ENCODE peak calls at places on chromosome 13, in four cellular contexts. A is HCT116, Q is HepG2, U is K562. W is an unnamed sample.

GRCh38 chr13:78241278-78241919 is 322.8 kb upstream of the EDNRB start:
- DNase-seq in A (no peak), Q (peak), U (peak), W (peak)

GRCh38 chr13:49304763-49305695 is 57.3 kb downstream of the CDADC1 start:
- DNase-seq in A (no peak), Q (no peak), U (no peak), W (no peak)

GRCh38 chr13:93060144-93060543 is 166.5 kb upstream of the GPC6 start:
- DNase-seq in A (no peak), Q (no peak), U (no peak), W (no peak)

GRCh38 chr13:22187329-22187728 is 516.5 kb downstream of the FGF9 start:
- DNase-seq in A (no peak), Q (no peak), U (no peak), W (no peak)

GRCh38 chr13:27980280-27980998 is 8.1 kb downstream of the URAD start:
- DNase-seq in A (no peak), Q (no peak), U (no peak), W (no peak)

GRCh38 chr13:101520672-101521071 is 68.2 kb downstream of the ITGBL1 start:
- DNase-seq in A (no peak), Q (no peak), U (no peak), W (no peak)

GRCh38 chr13:107977175-107977574 is 238.2 kb downstream of the LIG4 start:
- DNase-seq in A (no peak), Q (no peak), U (no peak), W (no peak)

GRCh38 chr13:111259058-111259457 is 61.4 kb upstream of the TEX29 start:
- DNase-seq in A (no peak), Q (no peak), U (no peak), W (no peak)

GRCh38 chr13:29909975-29910674 is 59.7 kb upstream of the UBL3 start:
- DNase-seq in A (no peak), Q (no peak), U (no peak), W (no peak)

GRCh38 chr13:38376551-38376950 is 26.9 kb downstream of the UFM1 start:
- DNase-seq in A (no peak), Q (no peak), U (no peak), W (no peak)

GRCh38 chr13:25742220-25742619 is 309.6 kb downstream of the SHISA2 start:
- DNase-seq in A (no peak), Q (no peak), U (no peak), W (no peak)

GRCh38 chr13:48094404-48094780 is 512 bp downstream of the MED4 start:
- DNase-seq in A (no peak), Q (no peak), U (no peak), W (no peak)

GRCh38 chr13:23790591-23791170 is 98.5 kb downstream of the MIPEP start:
- DNase-seq in A (no peak), Q (no peak), U (no peak), W (no peak)

GRCh38 chr13:111947876-111948275 is 119.1 kb upstream of the SOX1 start:
- DNase-seq in A (no peak), Q (no peak), U (no peak), W (no peak)

GRCh38 chr13:69107436-69107835 is 1000.2 kb upstream of the ATXN8OS start:
- DNase-seq in A (no peak), Q (no peak), U (no peak), W (no peak)

GRCh38 chr13:59398127-59398526 is 765.6 kb downstream of the DIAPH3 start:
- DNase-seq in A (no peak), Q (no peak), U (no peak), W (no peak)

GRCh38 chr13:112859817-112860190 is 109.2 kb upstream of the MCF2L start:
- DNase-seq in A (no peak), Q (no peak), U (no peak), W (no peak)

GRCh38 chr13:46864941-46865340 is 31.9 kb downstream of the HTR2A start:
- DNase-seq in A (no peak), Q (no peak), U (no peak), W (no peak)

GRCh38 chr13:89163081-89163480 is 1491.9 kb downstream of the SLITRK5 start:
- DNase-seq in A (no peak), Q (no peak), U (no peak), W (no peak)

GRCh38 chr13:65656740-65657329 is 1573.3 kb downstream of the PCDH9 start:
- DNase-seq in A (no peak), Q (no peak), U (no peak), W (no peak)

GRCh38 chr13:36030670-36031331 is 100.4 kb downstream of the DCLK1 start:
- DNase-seq in A (no peak), Q (no peak), U (no peak), W (no peak)

GRCh38 chr13:29520671-29521070 is 74.8 kb downstream of the SLC7A1 start:
- DNase-seq in A (no peak), Q (no peak), U (no peak), W (no peak)

GRCh38 chr13:51330741-51331140 is 8.8 kb upstream of the SERPINE3 start:
- DNase-seq in A (no peak), Q (no peak), U (no peak), W (no peak)

GRCh38 chr13:101785858-101786257 is 333.4 kb downstream of the ITGBL1 start:
- DNase-seq in A (peak), Q (peak), U (no peak), W (peak)

GRCh38 chr13:84192125-84192524 is 309.9 kb upstream of the SLITRK1 start:
- DNase-seq in A (no peak), Q (no peak), U (no peak), W (no peak)

GRCh38 chr13:94959616-94960015 is 247.3 kb upstream of the SOX21 start:
- DNase-seq in A (no peak), Q (no peak), U (no peak), W (no peak)

GRCh38 chr13:81012031-81012430 is 671.1 kb upstream of the SPRY2 start:
- DNase-seq in A (no peak), Q (peak), U (no peak), W (no peak)

GRCh38 chr13:93304868-93305613 is 78.4 kb downstream of the GPC6 start:
- DNase-seq in A (no peak), Q (no peak), U (no peak), W (no peak)

GRCh38 chr13:23848639-23849282 is 40.4 kb downstream of the MIPEP start:
- DNase-seq in A (no peak), Q (no peak), U (no peak), W (no peak)

GRCh38 chr13:57673197-57673596 is 41.7 kb downstream of the PCDH17 start:
- DNase-seq in A (no peak), Q (no peak), U (no peak), W (no peak)

GRCh38 chr13:31267126-31267784 is 67.5 kb downstream of the B3GLCT start:
- DNase-seq in A (no peak), Q (no peak), U (no peak), W (no peak)

DNA sequence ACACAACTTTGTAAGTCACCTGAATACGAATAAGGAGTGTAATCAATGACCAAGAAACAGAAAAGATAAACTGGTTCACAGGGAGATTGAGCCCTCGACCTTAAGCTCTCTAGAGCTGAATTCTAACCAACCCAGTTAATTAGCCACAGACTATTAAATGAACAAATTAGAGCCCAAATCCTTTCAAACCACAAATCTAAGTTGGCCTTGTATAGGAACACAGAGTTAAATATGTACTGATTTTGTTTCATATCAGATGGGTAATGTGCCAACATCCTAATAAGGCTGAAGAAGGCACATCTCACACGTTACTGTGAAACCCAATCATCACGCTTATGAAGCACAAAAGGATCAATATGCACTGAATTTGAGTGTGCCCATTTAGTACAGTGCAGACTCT is 156.1 kb downstream of the LHFPL6 start:
- DNase-seq in A (no peak), Q (no peak), U (no peak), W (no peak)
- TF ChIP-seq SIN3A in A (no peak), Q (no peak), U (no peak), W (no peak)

GRCh38 chr13:106468207-106468606 is 67.3 kb downstream of the EFNB2 start:
- DNase-seq in A (no peak), Q (no peak), U (no peak), W (no peak)
- TF ChIP-seq TCF7L2 in A (no peak), Q (no peak), U (no peak), W (no peak)

GRCh38 chr13:106527806-106528205 is 7.7 kb downstream of the EFNB2 start:
- DNase-seq in A (no peak), Q (no peak), U (no peak), W (no peak)
- H3K4me3 ChIP-seq in A (no peak), Q (no peak), U (no peak), W (no peak)

GRCh38 chr13:99700468-99700867 is 199.2 kb downstream of the TM9SF2 start:
- DNase-seq in A (no peak), Q (no peak), U (no peak), W (no peak)

GRCh38 chr13:99709134-99709533 is 207.9 kb downstream of the TM9SF2 start:
- DNase-seq in A (no peak), Q (no peak), U (no peak), W (no peak)

GRCh38 chr13:99702687-99703319 is 201.5 kb downstream of the TM9SF2 start:
- DNase-seq in A (no peak), Q (no peak), U (no peak), W (no peak)

GRCh38 chr13:99703908-99704307 is 202.6 kb downstream of the TM9SF2 start:
- DNase-seq in A (no peak), Q (no peak), U (no peak), W (no peak)

DNA sequence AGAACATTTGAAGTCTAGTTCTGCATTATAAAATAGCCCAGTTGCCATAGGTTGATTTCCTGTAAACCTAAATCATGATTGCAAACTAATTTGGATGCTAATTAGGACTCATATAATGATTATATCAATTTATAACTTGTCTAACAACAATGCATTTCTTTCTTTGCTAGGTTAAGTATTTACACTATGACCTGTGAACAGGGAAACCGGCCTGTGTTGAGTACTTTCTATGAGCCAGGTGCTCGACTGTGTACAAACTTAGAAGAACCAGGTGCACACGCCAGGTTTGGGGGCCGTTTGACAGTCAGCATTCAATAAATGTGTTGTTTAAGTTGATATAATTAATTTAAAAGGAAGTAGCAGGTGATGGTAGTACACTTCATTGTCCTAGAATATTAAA is 203.1 kb downstream of the TM9SF2 start:
- DNase-seq in A (no peak), Q (no peak), U (no peak), W (no peak)
- TF ChIP-seq SIN3A in A (no peak), Q (no peak), U (no peak), W (no peak)

GRCh38 chr13:42894765-42895181 is 97.3 kb downstream of the EPSTI1 start:
- DNase-seq in A (no peak), Q (no peak), U (no peak), W (no peak)
- TF ChIP-seq TCF7L2 in A (no peak), Q (no peak), U (no peak), W (no peak)